ENCODE peak calls at places on chromosomes 13 and 19, in six cellular contexts. H is heart left ventricle, K is tibial artery, Y is SJCRH30, Q is adipocyte, C is Caco-2. E is an unnamed sample.

GRCh38 chr13:51870616-51871015 is 8.8 kb downstream of the CCDC70 start:
- DNase-seq in Y (no peak), C (no peak), K (no peak), Q (no peak), H (no peak), E (no peak)

GRCh38 chr19:493391-494170 is 2.7 kb upstream of the MADCAM1 start:
- DNase-seq in K (no peak), Y (no peak), H (no peak), C (no peak), Q (no peak), E (no peak)

GRCh38 chr13:60431108-60431700 is 34.2 kb downstream of the TDRD3 start:
- DNase-seq in C (peak; percentile 58), Q (peak; percentile 82), K (no peak), Y (no peak), H (no peak), E (no peak)

GRCh38 chr19:56751078-56751489 is 79.5 kb upstream of the ZNF835 start:
- DNase-seq in H (no peak), Y (peak; percentile 46), K (no peak), C (no peak), Q (no peak), E (no peak)

GRCh38 chr13:99307648-99308339 is 595 bp upstream of the GPR183 start:
- DNase-seq in Y (peak; percentile 23), C (no peak), K (peak; percentile 40), H (no peak), Q (peak; percentile 72), E (peak; percentile 74)

GRCh38 chr19:30662211-30662861 is 290.2 kb downstream of the ZNF536 start:
- DNase-seq in K (peak; percentile 42), Y (peak; percentile 74), Q (no peak), C (no peak), H (no peak), E (no peak)

GRCh38 chr19:34881982-34882381 is 44.7 kb upstream of the ZNF30 start:
- DNase-seq in C (no peak), H (no peak), Y (no peak), K (no peak), Q (peak; percentile 4), E (no peak)

GRCh38 chr13:98509271-98510155 is 67.4 kb downstream of the STK24 start:
- DNase-seq in Q (peak; percentile 87), Y (peak; percentile 13), K (peak; percentile 86), C (no peak), H (peak; percentile 41), E (peak; percentile 44)

GRCh38 chr19:14764401-14764800 is 14.0 kb downstream of the ADGRE2 start:
- DNase-seq in Q (no peak), C (no peak), H (no peak), Y (no peak), K (no peak), E (no peak)

GRCh38 chr13:27813826-27814225 is 21.5 kb downstream of the GSX1 start:
- DNase-seq in H (no peak), C (no peak), Y (no peak), K (no peak), Q (no peak), E (no peak)

GRCh38 chr13:73835138-73835721 is 299.0 kb downstream of the KLF12 start:
- DNase-seq in H (no peak), K (no peak), Y (no peak), C (peak; percentile 37), Q (peak; percentile 78), E (no peak)

GRCh38 chr13:105997436-105998232 is 537.8 kb downstream of the EFNB2 start:
- DNase-seq in H (no peak), K (no peak), Y (peak; percentile 70), C (no peak), Q (no peak), E (no peak)

GRCh38 chr19:18294467-18294864 is 13.0 kb upstream of the JUND start:
- DNase-seq in Y (peak; percentile 44), C (no peak), Q (no peak), K (peak; percentile 35), H (no peak), E (no peak)

GRCh38 chr13:101575591-101575990 is 123.1 kb downstream of the ITGBL1 start:
- DNase-seq in Q (peak; percentile 27), K (no peak), Y (no peak), C (no peak), H (no peak), E (no peak)

GRCh38 chr13:44015808-44016207 is 136.1 kb downstream of the LACC1 start:
- DNase-seq in C (no peak), Y (no peak), K (no peak), Q (no peak), H (no peak), E (no peak)

GRCh38 chr19:9054768-9055167 is 32.1 kb upstream of the OR1M1 start:
- DNase-seq in Q (no peak), K (no peak), Y (peak; percentile 8), H (no peak), C (peak; percentile 2), E (no peak)

GRCh38 chr13:32669030-32669646 is 82.9 kb downstream of the PDS5B start:
- DNase-seq in Q (peak; percentile 81), Y (peak; percentile 11), K (no peak), H (no peak), C (peak; percentile 52), E (no peak)

GRCh38 chr19:9883231-9883758 is 48.2 kb downstream of the PIN1 start:
- DNase-seq in Q (no peak), Y (peak; percentile 55), H (no peak), C (no peak), K (no peak), E (no peak)

GRCh38 chr19:18440421-18440877 is 2.5 kb upstream of the ISYNA1 start:
- DNase-seq in C (peak; percentile 47), H (no peak), K (no peak), Q (no peak), Y (peak; percentile 54), E (no peak)

DNA sequence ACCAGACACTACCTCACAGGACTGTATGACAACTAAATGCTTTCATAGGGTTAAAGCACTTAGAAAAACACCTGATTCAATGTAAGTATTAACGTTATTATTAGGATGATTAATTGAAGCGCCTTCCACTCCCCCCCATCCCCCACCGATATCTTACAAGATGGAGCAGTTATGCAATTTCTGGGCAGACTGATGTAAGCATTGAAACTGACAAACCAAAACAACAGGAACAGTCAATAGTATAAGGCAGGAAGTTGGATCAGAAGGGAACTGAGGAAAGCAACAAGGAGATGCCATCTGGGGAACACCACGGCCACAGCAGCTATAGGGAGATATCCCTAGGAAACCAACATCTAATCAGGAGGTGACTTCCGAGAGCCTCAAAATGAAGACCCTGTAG is 3.8 kb downstream of the LCP1 start:
- DNase-seq in K (no peak), C (no peak), H (no peak), Y (no peak), Q (no peak), E (no peak)
- H3K4me3 ChIP-seq in K (no peak overlapping the region), C (no peak overlapping the region), H (no peak overlapping the region), Y (no peak overlapping the region), Q (no peak overlapping the region), E (no peak overlapping the region)

DNA sequence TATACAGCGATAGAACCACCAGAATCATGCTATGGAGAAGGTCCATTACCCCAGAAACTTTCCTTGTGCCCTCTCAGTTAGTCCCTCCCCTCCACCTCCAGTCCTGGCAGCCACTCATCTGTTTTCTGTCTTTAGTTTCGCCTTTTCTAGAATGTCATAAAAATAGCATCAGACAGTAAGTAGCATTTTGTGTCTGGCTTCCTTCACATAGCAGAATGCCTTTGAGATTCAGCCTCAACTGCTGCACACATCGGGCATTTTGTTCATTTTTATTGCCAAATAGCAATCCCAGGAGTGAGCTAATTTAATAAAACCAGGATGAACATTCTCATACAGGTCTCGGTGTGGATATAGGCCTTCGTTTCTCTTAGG is 110.4 kb downstream of the COL4A2 start:
- DNase-seq in Q (no peak), Y (no peak), H (no peak), K (no peak), C (no peak), E (no peak)
- H3K36me3 ChIP-seq in Q (peaks cover 40% of the 10 kb centered on the region), Y (peaks cover 5% of the 10 kb centered on the region), H (no peaks in the 10 kb centered on the region), K (no peaks in the 10 kb centered on the region), C (no peaks in the 10 kb centered on the region), E (peaks cover 5% of the 10 kb centered on the region)

DNA sequence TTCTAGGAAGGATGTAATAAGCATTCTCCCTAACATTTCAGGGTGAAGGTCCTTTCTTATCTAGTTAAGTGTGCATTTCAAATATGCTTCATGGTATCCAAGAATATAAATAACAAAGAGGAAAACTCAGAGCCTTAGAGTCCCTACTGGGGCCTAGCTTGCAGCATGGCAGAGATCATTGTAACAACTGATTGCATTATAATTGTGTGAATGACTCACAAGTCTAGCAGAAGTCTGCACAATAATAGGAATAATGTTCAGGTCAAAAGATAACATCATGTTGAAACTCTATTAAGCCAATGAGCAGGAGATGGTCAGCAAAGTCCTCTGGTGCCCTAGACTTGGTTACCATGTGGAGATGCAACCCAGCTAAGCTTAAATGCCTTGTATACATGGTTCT is 3.4 kb downstream of the POSTN start:
- DNase-seq in K (no peak), Q (peak; percentile 57), C (no peak), H (no peak), Y (no peak), E (no peak)
- H3K4me3 ChIP-seq in K (no peak overlapping the region), Q (no peak overlapping the region), C (no peak overlapping the region), H (no peak overlapping the region), Y (no peak overlapping the region), E (no peak overlapping the region)

DNA sequence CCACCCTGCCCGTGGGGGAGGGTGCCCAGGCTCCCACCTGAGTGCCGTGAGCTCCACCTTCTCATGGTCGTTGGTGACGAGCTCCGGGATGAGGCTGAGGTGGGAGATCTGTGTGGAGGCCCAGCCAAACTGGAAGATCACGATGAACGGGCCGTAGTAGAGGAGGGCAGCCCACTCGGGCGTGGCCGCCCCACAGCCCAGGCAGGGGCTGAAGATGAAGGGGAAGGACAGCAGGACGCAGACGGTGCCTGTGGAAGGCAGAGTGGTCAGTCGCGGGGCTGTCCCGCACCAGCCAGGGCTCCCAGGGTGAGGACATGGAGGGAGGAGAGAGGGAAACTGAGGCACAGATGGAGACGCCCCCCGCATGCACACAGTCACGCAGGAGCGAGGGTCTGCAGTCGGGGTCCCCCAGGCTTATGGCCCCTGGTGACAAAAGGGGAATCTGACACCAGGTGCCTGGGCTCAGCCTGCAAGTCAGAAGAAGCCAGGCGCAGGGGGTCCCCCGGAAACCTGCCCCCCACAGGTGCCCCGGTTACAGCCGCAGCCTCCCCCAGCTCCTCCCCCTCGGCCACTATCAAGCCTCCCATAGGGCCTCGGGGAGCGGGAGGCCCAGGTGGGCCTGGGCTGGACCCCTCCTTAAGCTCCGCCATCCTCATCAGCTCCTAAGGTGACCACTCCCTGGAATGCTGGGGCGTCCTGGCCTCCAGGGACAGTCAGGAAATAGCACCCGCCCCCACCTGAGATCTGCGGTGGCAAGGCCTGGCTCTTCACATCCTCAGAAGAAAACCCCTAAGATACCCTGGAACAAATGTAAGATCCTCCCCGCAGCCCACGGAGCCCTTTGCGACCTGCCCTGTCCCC is 6.2 kb downstream of the MFSD12 start:
- DNase-seq in H (no peak), Y (no peak), C (no peak), K (no peak), Q (no peak), E (no peak)
- H3K36me3 ChIP-seq in H (no peaks in the 10 kb centered on the region), Y (peaks cover 10% of the 10 kb centered on the region), C (no peaks in the 10 kb centered on the region), K (peaks cover 7% of the 10 kb centered on the region), Q (peaks cover 25% of the 10 kb centered on the region), E (peaks cover 25% of the 10 kb centered on the region)

DNA sequence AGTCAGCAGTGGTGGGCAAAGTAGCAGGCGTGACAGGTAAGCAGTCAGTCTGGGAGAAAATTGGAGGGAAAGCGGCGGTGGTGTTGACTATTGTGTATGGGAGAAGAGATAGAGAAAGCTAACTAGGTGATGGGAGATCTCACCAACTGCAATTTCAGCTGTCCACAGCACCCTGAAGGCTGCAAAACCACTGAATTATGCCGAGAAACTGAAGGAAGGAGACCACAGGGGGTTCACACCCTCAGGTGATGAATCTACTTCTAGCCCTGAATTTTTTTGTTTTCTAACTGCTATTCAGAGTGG is 631.5 kb downstream of the UQCRFS1 start:
- DNase-seq in K (no peak), C (no peak), Y (no peak), Q (no peak), H (no peak), E (no peak)
- H3K4me3 ChIP-seq in K (no peak overlapping the region), C (no peak overlapping the region), Y (no peak overlapping the region), Q (no peak overlapping the region), H (no peak overlapping the region), E (no peak overlapping the region)

E was measured in lung.